ENCODE peak calls at places on chromosomes 12 and 14, in five cellular contexts. O, Z, H, Q and G are unnamed samples. For H3K4me1, the result is how much of the 10 kb centered on the place peaks cover.

GRCh38 chr12:127272864-127273263 is 994.1 kb upstream of the TMEM132C start:
- DNase-seq in O (no peak), Z (no peak), H (peak), Q (peak), G (no peak)

GRCh38 chr12:110351119-110351518 is 52.4 kb downstream of the ANAPC7 start:
- DNase-seq in O (no peak), Z (no peak), H (no peak), Q (no peak), G (no peak)

GRCh38 chr12:54612216-54612750 is 22.4 kb downstream of the LACRT start:
- DNase-seq in O (no peak), Z (no peak), H (no peak), Q (no peak), G (no peak)

GRCh38 chr14:59695198-59695597 is 118.6 kb upstream of the CCDC175 start:
- DNase-seq in O (no peak), Z (no peak), H (no peak), Q (no peak), G (no peak)

GRCh38 chr12:89333564-89334252 is 18.6 kb downstream of the DUSP6 start:
- DNase-seq in O (no peak), Z (peak), H (no peak), Q (no peak), G (no peak)

GRCh38 chr14:100677925-100678765 is 48.5 kb upstream of the DLK1 start:
- DNase-seq in O (no peak), Z (peak), H (peak), Q (no peak), G (no peak)

GRCh38 chr14:67964391-67964812 is 144.8 kb downstream of the RAD51B start:
- DNase-seq in O (no peak), Z (no peak), H (peak), Q (peak), G (no peak)

GRCh38 chr12:1517007-1517406 is 77.4 kb downstream of the FBXL14 start:
- DNase-seq in O (no peak), Z (peak), H (peak), Q (peak), G (no peak)

GRCh38 chr14:77889971-77890442 is 90.1 kb downstream of the ADCK1 start:
- DNase-seq in O (no peak), Z (no peak), H (peak), Q (peak), G (no peak)

GRCh38 chr14:99253890-99254289 is 18.1 kb downstream of the BCL11B start:
- DNase-seq in O (no peak), Z (no peak), H (no peak), Q (no peak), G (no peak)

GRCh38 chr12:10673660-10674384 is at the start of gene STYK1:
- DNase-seq in O (peak), Z (peak), H (peak), Q (peak), G (peak)

GRCh38 chr14:65137648-65138317 is 35.5 kb upstream of the MAX start:
- DNase-seq in O (no peak), Z (no peak), H (peak), Q (peak), G (no peak)

GRCh38 chr12:112216223-112216622 is 90.9 kb downstream of the TRAFD1 start:
- DNase-seq in O (no peak), Z (no peak), H (no peak), Q (no peak), G (no peak)

GRCh38 chr12:89817501-89818226 is 109.0 kb upstream of the ATP2B1 start:
- DNase-seq in O (no peak), Z (no peak), H (peak), Q (no peak), G (no peak)

GRCh38 chr12:110666892-110667291 is 22.0 kb downstream of the HVCN1 start:
- DNase-seq in O (no peak), Z (no peak), H (no peak), Q (no peak), G (no peak)

GRCh38 chr12:52045794-52046199 is 5.4 kb upstream of the NR4A1 start:
- DNase-seq in O (no peak), Z (no peak), H (no peak), Q (no peak), G (peak)
- H3K4me1 ChIP-seq in O (under half), Z (under half), H (under half), Q (under half), G (under half)

GRCh38 chr12:57766464-57767311 is at the start of gene CYP27B1:
- DNase-seq in O (no peak), Z (peak), H (peak), Q (peak), G (peak)
- H3K4me3 ChIP-seq in O (peak), Z (peak), H (peak), Q (peak), G (peak)

GRCh38 chr14:69665596-69665995 is 54.2 kb downstream of the SUSD6 start:
- DNase-seq in O (no peak), Z (no peak), H (no peak), Q (no peak), G (no peak)
- H3K27ac ChIP-seq in O (no peak), Z (no peak), H (peak), Q (no peak), G (peak)

DNA sequence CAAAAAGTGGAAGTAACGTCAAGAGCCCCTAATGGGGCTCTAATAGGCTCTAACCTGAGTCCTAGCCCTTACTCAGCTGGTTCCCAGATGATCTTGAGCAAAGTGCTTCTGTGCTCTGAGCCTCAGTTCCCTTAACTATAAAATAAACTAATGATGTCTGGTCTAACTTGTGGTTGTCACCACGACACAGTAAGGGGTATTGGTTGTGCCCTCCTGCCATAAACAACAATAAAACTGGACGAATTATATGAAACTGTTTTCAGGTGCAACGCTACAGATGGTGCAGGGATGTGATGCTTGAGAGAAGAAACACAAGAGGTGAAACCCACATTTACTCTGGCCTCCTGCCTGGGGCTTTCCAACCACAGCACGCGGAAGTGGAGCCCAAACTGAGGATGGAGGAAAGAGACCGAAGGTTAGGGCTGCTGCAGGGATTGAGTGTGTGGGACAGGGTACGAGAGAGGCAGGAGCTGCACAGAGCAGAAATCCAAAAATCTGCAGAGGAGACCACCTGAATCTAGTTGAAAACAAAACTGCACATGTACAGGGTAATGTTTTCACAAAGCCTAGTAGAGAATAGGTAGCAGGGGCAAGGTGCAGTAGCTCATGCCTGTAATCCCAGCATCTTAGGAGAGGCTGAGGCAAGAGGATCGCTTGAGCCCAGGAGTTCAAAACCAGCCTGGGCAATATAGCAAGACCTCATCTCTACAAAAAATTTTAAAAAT is 45.6 kb upstream of the BCL2L14 start:
- DNase-seq in O (no peak), Z (no peak), H (no peak), Q (no peak), G (no peak)
- H3K4me1 ChIP-seq in O (under half), Z (under half), H (under half), Q (under half), G (under half)

DNA sequence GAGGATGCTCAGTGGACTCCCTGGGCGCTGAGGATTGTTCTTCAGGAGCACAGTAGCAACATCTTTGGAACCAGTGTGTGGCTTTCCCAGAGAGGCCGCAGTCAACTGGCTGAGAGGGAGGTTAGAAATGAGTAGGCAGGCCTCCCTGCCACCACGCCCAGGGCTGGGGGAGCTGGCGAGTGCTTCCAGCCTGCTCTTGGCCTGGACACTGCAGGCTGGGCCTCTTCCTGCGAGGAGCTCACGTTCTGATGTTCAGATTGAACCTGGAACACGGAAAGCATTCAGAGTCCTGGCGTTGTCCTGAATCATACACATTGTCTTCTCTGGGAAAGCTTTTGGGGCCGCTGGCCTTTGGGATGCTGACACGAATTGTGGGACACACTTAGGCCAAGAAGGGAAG is 15.6 kb downstream of the TSPAN9 start:
- DNase-seq in O (no peak), Z (no peak), H (no peak), Q (no peak), G (no peak)
- H3K4me3 ChIP-seq in O (no peak), Z (no peak), H (no peak), Q (no peak), G (no peak)

DNA sequence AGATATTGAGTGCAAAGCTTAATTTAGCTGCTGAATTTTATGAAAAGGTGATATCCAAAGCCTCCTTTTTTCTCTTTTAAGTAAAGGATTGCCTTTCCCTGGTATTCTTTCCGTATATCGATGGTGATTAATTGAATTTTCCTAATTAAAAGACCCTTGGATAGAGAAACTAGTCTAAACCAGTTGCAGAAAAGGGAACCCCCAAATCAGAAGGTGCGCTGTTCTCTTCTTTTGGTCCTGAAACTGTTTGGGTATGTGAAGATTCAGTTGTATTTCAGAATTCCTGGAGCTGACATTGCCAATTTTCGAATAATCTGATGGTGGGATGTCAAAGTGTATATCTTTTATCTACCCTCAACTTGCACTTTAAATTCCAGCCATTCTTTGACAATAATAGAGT is 1.9 kb downstream of the GPHN start:
- DNase-seq in O (no peak), Z (peak), H (no peak), Q (peak), G (no peak)
- H3K27ac ChIP-seq in O (no peak), Z (no peak), H (no peak), Q (no peak), G (no peak)

GRCh38 chr12:47822386-47822785 is 2.7 kb upstream of the HDAC7 start:
- DNase-seq in O (no peak), Z (no peak), H (no peak), Q (no peak), G (no peak)
- H3K4me1 ChIP-seq in O (half or more), Z (under half), H (under half), Q (half or more), G (under half)

DNA sequence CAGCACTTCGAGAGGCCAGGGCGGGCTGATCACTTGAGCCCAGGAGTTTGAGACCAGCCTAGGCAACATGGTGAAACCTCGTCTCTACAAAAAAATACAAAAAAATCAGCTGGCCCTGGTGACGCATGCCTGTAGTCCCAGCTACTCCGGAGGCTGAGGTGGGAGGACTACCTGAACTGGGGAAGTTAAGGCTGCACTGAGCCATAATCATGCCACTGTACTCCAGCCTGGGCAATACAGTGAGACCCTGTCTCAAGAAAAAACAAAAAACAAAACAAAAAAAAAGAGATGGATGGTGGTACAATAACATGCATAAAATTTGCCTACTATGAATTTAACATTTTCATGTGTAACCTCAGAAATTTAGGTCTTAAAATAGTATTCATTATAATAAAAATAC is 2.2 kb downstream of the THAP2 start:
- DNase-seq in O (no peak), Z (no peak), H (no peak), Q (no peak), G (no peak)
- H3K4me3 ChIP-seq in O (no peak), Z (no peak), H (no peak), Q (no peak), G (no peak)